ENCODE peak calls at places on chromosomes 4 and X, in ten cellular contexts. One of them, this sample, is unnamed.
A peak's percentile ranks its signal among the peaks of the same experiment; 100 is the strongest.

GRCh38 chr4:26058537-26058936 is 144.5 kb downstream of the SMIM20 start:
- DNase-seq in nephron progenitor cell: no peak
- DNase-seq in neural crest cell: no peak
- DNase-seq in left ventricle myocardium inferior: no peak
- DNase-seq in cardiac septum: no peak
- DNase-seq in brain microvascular endothelial cell: no peak
- DNase-seq in PC-9: no peak
- DNase-seq in left cardiac atrium: no peak
- DNase-seq in skeletal muscle cell: no peak
- DNase-seq in PC-3: no peak
- DNase-seq in this sample: no peak

GRCh38 chrX:50813843-50814661 is at the start of gene SHROOM4:
- DNase-seq in nephron progenitor cell: peak; percentile 69
- DNase-seq in neural crest cell: peak; percentile 34
- DNase-seq in left ventricle myocardium inferior: peak; percentile 40
- DNase-seq in cardiac septum: no peak
- DNase-seq in brain microvascular endothelial cell: peak; percentile 39
- DNase-seq in PC-9: no peak
- DNase-seq in left cardiac atrium: peak; percentile 68
- DNase-seq in skeletal muscle cell: peak; percentile 25
- DNase-seq in PC-3: no peak
- DNase-seq in this sample: no peak

GRCh38 chr4:88533937-88534750 is 10.6 kb upstream of the PYURF start:
- DNase-seq in nephron progenitor cell: no peak
- DNase-seq in neural crest cell: no peak
- DNase-seq in left ventricle myocardium inferior: no peak
- DNase-seq in cardiac septum: no peak
- DNase-seq in brain microvascular endothelial cell: peak; percentile 58
- DNase-seq in PC-9: peak; percentile 55
- DNase-seq in left cardiac atrium: no peak
- DNase-seq in skeletal muscle cell: peak; percentile 69
- DNase-seq in PC-3: peak; percentile 92
- DNase-seq in this sample: no peak

GRCh38 chrX:154540897-154541535 is 5.6 kb downstream of the G6PD start:
- DNase-seq in nephron progenitor cell: no peak
- DNase-seq in neural crest cell: no peak
- DNase-seq in left ventricle myocardium inferior: no peak
- DNase-seq in cardiac septum: no peak
- DNase-seq in brain microvascular endothelial cell: no peak
- DNase-seq in PC-9: peak; percentile 97
- DNase-seq in left cardiac atrium: no peak
- DNase-seq in skeletal muscle cell: no peak
- DNase-seq in PC-3: peak; percentile 96
- DNase-seq in this sample: no peak

GRCh38 chr4:6875431-6875831 is 34.2 kb upstream of the TBC1D14 start:
- DNase-seq in nephron progenitor cell: no peak
- DNase-seq in neural crest cell: no peak
- DNase-seq in left ventricle myocardium inferior: peak; percentile 36
- DNase-seq in cardiac septum: no peak
- DNase-seq in brain microvascular endothelial cell: no peak
- DNase-seq in PC-9: peak; percentile 47
- DNase-seq in left cardiac atrium: peak; percentile 32
- DNase-seq in skeletal muscle cell: no peak
- DNase-seq in PC-3: no peak
- DNase-seq in this sample: no peak

GRCh38 chr4:9691221-9692065 is 90.0 kb upstream of the DRD5 start:
- DNase-seq in nephron progenitor cell: peak; percentile 97
- DNase-seq in neural crest cell: peak; percentile 88
- DNase-seq in left ventricle myocardium inferior: peak; percentile 97
- DNase-seq in cardiac septum: peak; percentile 97
- DNase-seq in brain microvascular endothelial cell: peak; percentile 89
- DNase-seq in PC-9: no peak
- DNase-seq in left cardiac atrium: peak; percentile 97
- DNase-seq in skeletal muscle cell: peak; percentile 34
- DNase-seq in PC-3: peak; percentile 36
- DNase-seq in this sample: no peak

GRCh38 chr4:101037249-101037648 is 310.1 kb downstream of the PPP3CA start:
- DNase-seq in nephron progenitor cell: no peak
- DNase-seq in neural crest cell: no peak
- DNase-seq in left ventricle myocardium inferior: no peak
- DNase-seq in cardiac septum: no peak
- DNase-seq in brain microvascular endothelial cell: no peak
- DNase-seq in PC-9: no peak
- DNase-seq in left cardiac atrium: no peak
- DNase-seq in skeletal muscle cell: no peak
- DNase-seq in PC-3: no peak
- DNase-seq in this sample: no peak

GRCh38 chr4:175412161-175412560 is 399.9 kb downstream of the GPM6A start:
- DNase-seq in nephron progenitor cell: no peak
- DNase-seq in neural crest cell: no peak
- DNase-seq in left ventricle myocardium inferior: no peak
- DNase-seq in cardiac septum: no peak
- DNase-seq in brain microvascular endothelial cell: no peak
- DNase-seq in PC-9: no peak
- DNase-seq in left cardiac atrium: no peak
- DNase-seq in skeletal muscle cell: peak; percentile 57
- DNase-seq in PC-3: peak; percentile 73
- DNase-seq in this sample: no peak

GRCh38 chr4:15375707-15376106 is 52.1 kb upstream of the C1QTNF7 start:
- DNase-seq in nephron progenitor cell: no peak
- DNase-seq in neural crest cell: no peak
- DNase-seq in left ventricle myocardium inferior: no peak
- DNase-seq in cardiac septum: no peak
- DNase-seq in brain microvascular endothelial cell: no peak
- DNase-seq in PC-9: no peak
- DNase-seq in left cardiac atrium: no peak
- DNase-seq in skeletal muscle cell: no peak
- DNase-seq in PC-3: no peak
- DNase-seq in this sample: no peak

GRCh38 chr4:19309365-19309764 is 942.3 kb upstream of the SLIT2 start:
- DNase-seq in nephron progenitor cell: no peak
- DNase-seq in neural crest cell: no peak
- DNase-seq in left ventricle myocardium inferior: no peak
- DNase-seq in cardiac septum: no peak
- DNase-seq in brain microvascular endothelial cell: peak; percentile 49
- DNase-seq in PC-9: no peak
- DNase-seq in left cardiac atrium: no peak
- DNase-seq in skeletal muscle cell: peak; percentile 28
- DNase-seq in PC-3: peak; percentile 52
- DNase-seq in this sample: no peak

GRCh38 chrX:130626521-130626920 is 224.7 kb downstream of the RBMX2 start:
- DNase-seq in nephron progenitor cell: no peak
- DNase-seq in neural crest cell: no peak
- DNase-seq in left ventricle myocardium inferior: no peak
- DNase-seq in cardiac septum: no peak
- DNase-seq in brain microvascular endothelial cell: no peak
- DNase-seq in PC-9: no peak
- DNase-seq in left cardiac atrium: no peak
- DNase-seq in skeletal muscle cell: peak; percentile 52
- DNase-seq in PC-3: no peak
- DNase-seq in this sample: no peak

GRCh38 chr4:183797041-183797444 is 108.1 kb upstream of the STOX2 start:
- DNase-seq in nephron progenitor cell: no peak
- DNase-seq in neural crest cell: no peak
- DNase-seq in left ventricle myocardium inferior: peak; percentile 45
- DNase-seq in cardiac septum: peak; percentile 79
- DNase-seq in brain microvascular endothelial cell: no peak
- DNase-seq in PC-9: no peak
- DNase-seq in left cardiac atrium: peak; percentile 56
- DNase-seq in skeletal muscle cell: no peak
- DNase-seq in PC-3: no peak
- DNase-seq in this sample: no peak

GRCh38 chr4:147782087-147782781 is 50.3 kb downstream of the ARHGAP10 start:
- DNase-seq in nephron progenitor cell: no peak
- DNase-seq in neural crest cell: no peak
- DNase-seq in left ventricle myocardium inferior: no peak
- DNase-seq in cardiac septum: no peak
- DNase-seq in brain microvascular endothelial cell: no peak
- DNase-seq in PC-9: peak; percentile 83
- DNase-seq in left cardiac atrium: no peak
- DNase-seq in skeletal muscle cell: peak; percentile 31
- DNase-seq in PC-3: peak; percentile 38
- DNase-seq in this sample: no peak

This sample was measured in cerebellar nuclear complex.